ENCODE peak calls at places on chromosomes 1 and 21, in nine cellular contexts. E is iPS-NIHi11; X is heart left ventricle; J is activated T-cell treated with anti-CD3 and anti-CD28 coated beads for 48 hours; M is progenitor cell of endocrine pancreas; T is T-helper 1 cell; Q is chondrocyte; V is stimulated activated CD4-positive, alpha-beta T cell treated with anti-CD3 and anti-CD28 coated beads, Interleukin-12 subunit alpha, Interleukin-12 subunit beta, amount 100 ng/mL, for 48 hours; H is CD8-positive, alpha-beta memory T cell. G is an unnamed sample.

GRCh38 chr1:3014041-3014440 is 7.2 kb upstream of the ACTRT2 start:
- DNase-seq in H (no peak), Q (peak), J (no peak), X (no peak), M (no peak), T (no peak), E (no peak), V (no peak), G (no peak)

GRCh38 chr1:76086597-76086996 is 12.1 kb downstream of the ST6GALNAC3 start:
- DNase-seq in M (no peak), E (no peak), X (no peak), J (no peak), V (no peak), T (no peak), Q (no peak), H (no peak), G (no peak)

GRCh38 chr21:25462517-25462971 is 144.7 kb downstream of the MRPL39 start:
- DNase-seq in Q (no peak), H (no peak), T (peak), E (no peak), J (no peak), X (no peak), M (no peak), V (no peak), G (no peak)

GRCh38 chr1:42747125-42747524 is 7.1 kb upstream of the CLDN19 start:
- DNase-seq in H (peak), T (no peak), V (no peak), X (no peak), E (peak), J (peak), Q (no peak), M (peak), G (peak)

GRCh38 chr1:79945391-79945790 is 938.9 kb upstream of the ADGRL4 start:
- DNase-seq in E (no peak), T (no peak), M (no peak), X (no peak), H (no peak), Q (no peak), V (no peak), J (no peak), G (no peak)

GRCh38 chr1:245807306-245807705 is 652.5 kb downstream of the KIF26B start:
- DNase-seq in M (no peak), Q (no peak), J (no peak), T (peak), X (no peak), H (no peak), V (no peak), E (no peak), G (no peak)

GRCh38 chr1:205543351-205544305 is 39.2 kb downstream of the CDK18 start:
- DNase-seq in J (peak), E (peak), X (peak), V (peak), H (no peak), Q (peak), T (no peak), M (peak), G (peak)

GRCh38 chr21:37564924-37565529 is 198.5 kb downstream of the DYRK1A start:
- DNase-seq in M (no peak), J (no peak), V (no peak), Q (no peak), X (no peak), H (no peak), T (no peak), E (peak), G (no peak)

GRCh38 chr1:7095343-7095964 is 310.2 kb downstream of the CAMTA1 start:
- DNase-seq in Q (no peak), M (no peak), X (no peak), T (no peak), H (no peak), E (no peak), V (no peak), J (no peak), G (no peak)

G was measured in BE2C.